ENCODE peak calls at places on chromosomes 5 and 9, in ten cellular contexts. Q is uterus; G is lung; V is naive thymus-derived CD4-positive, alpha-beta T cell; D is neuronal stem cell; R is aorta; K is spleen; B is OCI-LY7; T is hepatocyte; E is CD8-positive, alpha-beta memory T cell. H is an unnamed sample.

GRCh38 chr5:172795401-172795977 is 24.5 kb upstream of the DUSP1 start:
- DNase-seq in Q (peak; percentile 99), G (peak; percentile 81), V (no peak), D (no peak), R (peak; percentile 99), K (no peak), B (no peak), T (peak; percentile 84), E (no peak), H (no peak)

GRCh38 chr5:148414848-148415247 is 31.1 kb downstream of the FBXO38 start:
- DNase-seq in Q (no peak), G (no peak), V (no peak), D (no peak), R (no peak), K (no peak), B (no peak), T (no peak), E (no peak), H (no peak)

GRCh38 chr5:36090033-36090432 is 23.4 kb upstream of the UGT3A2 start:
- DNase-seq in Q (no peak), G (no peak), V (no peak), D (no peak), R (no peak), K (no peak), B (peak; percentile 32), T (peak; percentile 43), E (no peak), H (no peak)

GRCh38 chr5:68419637-68420452 is 204.3 kb downstream of the PIK3R1 start:
- DNase-seq in Q (peak; percentile 36), G (no peak), V (no peak), D (no peak), R (no peak), K (no peak), B (no peak), T (peak; percentile 48), E (no peak), H (no peak)

GRCh38 chr9:35553670-35554543 is 51.2 kb upstream of the TESK1 start:
- DNase-seq in Q (peak; percentile 78), G (peak; percentile 69), V (peak; percentile 50), D (peak; percentile 65), R (no peak), K (no peak), B (peak; percentile 67), T (peak; percentile 86), E (no peak), H (peak; percentile 6)

GRCh38 chr5:57745676-57746075 is 263.1 kb upstream of the ACTBL2 start:
- DNase-seq in Q (no peak), G (no peak), V (no peak), D (no peak), R (no peak), K (no peak), B (no peak), T (no peak), E (no peak), H (no peak)

GRCh38 chr9:1071730-1072129 is 21.6 kb downstream of the DMRT2 start:
- DNase-seq in Q (no peak), G (peak; percentile 59), V (no peak), D (no peak), R (no peak), K (no peak), B (no peak), T (no peak), E (no peak), H (no peak)

GRCh38 chr5:141872496-141873356 is 5.5 kb downstream of the PCDH1 start:
- DNase-seq in Q (peak; percentile 1), G (no peak), V (no peak), D (no peak), R (peak; percentile 5), K (peak; percentile 6), B (no peak), T (peak; percentile 18), E (no peak), H (no peak)

GRCh38 chr5:98570661-98571181 is 202.7 kb upstream of the RGMB start:
- DNase-seq in Q (no peak), G (no peak), V (no peak), D (peak; percentile 48), R (no peak), K (no peak), B (no peak), T (no peak), E (no peak), H (no peak)

GRCh38 chr9:3746296-3747275 is 220.8 kb upstream of the RFX3 start:
- DNase-seq in Q (no peak), G (no peak), V (no peak), D (no peak), R (no peak), K (no peak), B (no peak), T (peak; percentile 38), E (no peak), H (no peak)

GRCh38 chr5:135456238-135457099 is 4.3 kb upstream of the TIFAB start:
- DNase-seq in Q (no peak), G (peak; percentile 66), V (no peak), D (no peak), R (peak; percentile 80), K (peak; percentile 76), B (no peak), T (peak; percentile 40), E (no peak), H (no peak)

GRCh38 chr5:57843016-57843402 is 360.4 kb upstream of the ACTBL2 start:
- DNase-seq in Q (no peak), G (no peak), V (no peak), D (no peak), R (no peak), K (no peak), B (no peak), T (no peak), E (no peak), H (no peak)

GRCh38 chr5:55865831-55866230 is 14.7 kb downstream of the IL31RA start:
- DNase-seq in Q (no peak), G (no peak), V (no peak), D (no peak), R (no peak), K (no peak), B (no peak), T (peak; percentile 11), E (no peak), H (no peak)

GRCh38 chr5:8366296-8366695 is 497.3 kb downstream of the MTRR start:
- DNase-seq in Q (no peak), G (no peak), V (no peak), D (no peak), R (no peak), K (no peak), B (no peak), T (no peak), E (no peak), H (no peak)

GRCh38 chr9:15972760-15973159 is 419.9 kb downstream of the CCDC171 start:
- DNase-seq in Q (no peak), G (no peak), V (no peak), D (no peak), R (no peak), K (no peak), B (no peak), T (no peak), E (no peak), H (no peak)

GRCh38 chr5:72305194-72306142 is 14.6 kb downstream of the MRPS27 start:
- DNase-seq in Q (no peak), G (no peak), V (no peak), D (no peak), R (no peak), K (no peak), B (peak; percentile 64), T (no peak), E (no peak), H (no peak)
- H3K4me1 ChIP-seq in Q (no peaks in the 10 kb centered on the region), G (peaks cover 1% of the 10 kb centered on the region), V (peaks cover 12% of the 10 kb centered on the region), D (peaks cover 8% of the 10 kb centered on the region), R (peaks cover 8% of the 10 kb centered on the region), K (peaks cover 28% of the 10 kb centered on the region), B (peaks cover 78% of the 10 kb centered on the region), T (peaks cover 22% of the 10 kb centered on the region), E (peaks cover 9% of the 10 kb centered on the region), H (no peaks in the 10 kb centered on the region)

GRCh38 chr9:114495992-114496391 is 9.3 kb downstream of the WHRN start:
- DNase-seq in Q (no peak), G (no peak), V (no peak), D (no peak), R (no peak), K (no peak), B (no peak), T (no peak), E (no peak), H (no peak)

GRCh38 chr9:114494776-114495569 is 10.3 kb downstream of the WHRN start:
- DNase-seq in Q (no peak), G (no peak), V (no peak), D (no peak), R (no peak), K (no peak), B (no peak), T (no peak), E (no peak), H (no peak)

GRCh38 chr9:114497727-114498382 is 7.4 kb downstream of the WHRN start:
- DNase-seq in Q (no peak), G (no peak), V (no peak), D (no peak), R (no peak), K (no peak), B (no peak), T (no peak), E (no peak), H (no peak)

GRCh38 chr9:114499528-114499927 is 5.7 kb downstream of the WHRN start:
- DNase-seq in Q (no peak), G (no peak), V (no peak), D (peak; percentile 27), R (no peak), K (no peak), B (peak; percentile 33), T (no peak), E (no peak), H (no peak)

DNA sequence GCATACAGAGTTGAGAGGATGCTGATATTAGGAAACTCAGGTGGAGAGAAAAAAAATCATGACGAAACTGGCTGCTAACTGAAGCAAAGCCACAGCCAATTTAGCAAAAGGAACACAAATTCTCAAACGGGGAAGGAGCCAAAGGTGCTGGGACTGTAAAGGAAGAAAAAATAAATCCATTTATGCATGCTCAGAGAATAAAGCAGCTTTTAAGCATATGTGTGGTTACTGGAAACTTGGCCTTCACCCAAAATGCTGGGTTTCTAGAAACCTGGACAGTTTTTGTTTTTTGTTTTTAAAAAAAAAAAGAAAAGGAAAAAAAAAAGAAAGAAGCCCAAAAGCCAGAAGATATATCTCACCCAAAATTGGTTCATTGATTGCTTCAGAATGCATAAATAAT is 8.1 kb downstream of the WHRN start:
- DNase-seq in Q (no peak), G (no peak), V (peak; percentile 24), D (no peak), R (no peak), K (no peak), B (no peak), T (no peak), E (no peak), H (no peak)
- H3K27ac ChIP-seq in Q (no peak overlapping the region), G (no peak overlapping the region), V (no peak overlapping the region), D (no peak overlapping the region), R (no peak overlapping the region), K (no peak overlapping the region), B (no peak overlapping the region), T (no peak overlapping the region), E (no peak overlapping the region), H (no peak overlapping the region)

GRCh38 chr9:116087751-116088194 is 65.8 kb upstream of the PAPPA start:
- DNase-seq in Q (no peak), G (no peak), V (no peak), D (no peak), R (no peak), K (no peak), B (no peak), T (no peak), E (no peak), H (no peak)
- H3K4me3 ChIP-seq in Q (no peak overlapping the region), G (no peak overlapping the region), V (no peak overlapping the region), D (no peak overlapping the region), R (no peak overlapping the region), K (no peak overlapping the region), B (no peak overlapping the region), T (no peak overlapping the region), E (no peak overlapping the region), H (no peak overlapping the region)

GRCh38 chr5:42506662-42507061 is 83.4 kb downstream of the GHR start:
- DNase-seq in Q (no peak), G (no peak), V (no peak), D (no peak), R (no peak), K (no peak), B (no peak), T (no peak), E (no peak), H (no peak)
- H3K4me1 ChIP-seq in Q (no peaks in the 10 kb centered on the region), G (peaks cover 39% of the 10 kb centered on the region), V (no peaks in the 10 kb centered on the region), D (no peaks in the 10 kb centered on the region), R (peaks cover 17% of the 10 kb centered on the region), K (no peaks in the 10 kb centered on the region), B (no peaks in the 10 kb centered on the region), T (peaks cover 6% of the 10 kb centered on the region), E (no peaks in the 10 kb centered on the region), H (no peaks in the 10 kb centered on the region)

H was measured in effector memory CD4-positive, alpha-beta T cell.